ENCODE peak calls at places on chromosome 7, in four cellular contexts. U is GM12878, F is HepG2, W is K562. O is an unnamed sample.

GRCh38 chr7:76050545-76050944 is 2.6 kb downstream of the MDH2 start:
- DNase-seq in U (no peak), F (no peak), W (peak), O (no peak)

GRCh38 chr7:40455485-40455884 is 320.7 kb downstream of the SUGCT start:
- DNase-seq in U (no peak), F (peak), W (no peak), O (no peak)

GRCh38 chr7:43083091-43083490 is 29.4 kb upstream of the HECW1 start:
- DNase-seq in U (no peak), F (no peak), W (no peak), O (no peak)

GRCh38 chr7:14507617-14508016 is 394.9 kb downstream of the DGKB start:
- DNase-seq in U (no peak), F (no peak), W (no peak), O (no peak)

GRCh38 chr7:95859434-95859833 is 87.1 kb downstream of the DYNC1I1 start:
- DNase-seq in U (no peak), F (no peak), W (no peak), O (peak)

GRCh38 chr7:30697716-30698460 is 15.6 kb upstream of the CRHR2 start:
- DNase-seq in U (no peak), F (no peak), W (no peak), O (no peak)

GRCh38 chr7:50656141-50656895 is 91.1 kb upstream of the DDC start:
- DNase-seq in U (no peak), F (no peak), W (no peak), O (no peak)

GRCh38 chr7:51138121-51139085 is 178.2 kb downstream of the COBL start:
- DNase-seq in U (no peak), F (no peak), W (no peak), O (no peak)

DNA sequence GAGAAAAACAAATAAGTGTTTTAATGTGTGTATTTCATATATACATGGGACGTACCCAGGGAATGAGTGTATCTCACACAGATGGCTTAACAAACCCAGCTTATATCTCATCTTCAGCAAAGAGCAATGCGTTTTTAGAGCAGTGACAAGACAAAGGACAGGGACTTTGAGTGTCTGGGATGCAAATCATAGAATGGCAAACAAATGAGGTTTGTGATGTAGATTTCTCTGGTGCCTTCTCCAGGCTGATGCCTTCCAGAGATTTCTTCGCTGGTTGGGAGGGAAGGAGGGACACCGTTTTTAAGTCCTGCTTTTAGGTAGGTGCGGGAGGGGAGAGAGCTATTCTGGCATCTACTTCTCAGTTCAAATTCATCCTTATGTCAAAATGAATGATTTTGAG is 16.6 kb downstream of the LANCL2 start:
- DNase-seq in U (no peak), F (no peak), W (no peak), O (no peak)
- TF ChIP-seq SP1 in U (no peak), F (no peak), W (no peak), O (no peak)

GRCh38 chr7:100132697-100133137 is 6.0 kb downstream of the MBLAC1 start:
- DNase-seq in U (no peak), F (peak), W (peak), O (peak)
- TF ChIP-seq CBFB in U (no peak), F (no peak), W (no peak), O (no peak)

DNA sequence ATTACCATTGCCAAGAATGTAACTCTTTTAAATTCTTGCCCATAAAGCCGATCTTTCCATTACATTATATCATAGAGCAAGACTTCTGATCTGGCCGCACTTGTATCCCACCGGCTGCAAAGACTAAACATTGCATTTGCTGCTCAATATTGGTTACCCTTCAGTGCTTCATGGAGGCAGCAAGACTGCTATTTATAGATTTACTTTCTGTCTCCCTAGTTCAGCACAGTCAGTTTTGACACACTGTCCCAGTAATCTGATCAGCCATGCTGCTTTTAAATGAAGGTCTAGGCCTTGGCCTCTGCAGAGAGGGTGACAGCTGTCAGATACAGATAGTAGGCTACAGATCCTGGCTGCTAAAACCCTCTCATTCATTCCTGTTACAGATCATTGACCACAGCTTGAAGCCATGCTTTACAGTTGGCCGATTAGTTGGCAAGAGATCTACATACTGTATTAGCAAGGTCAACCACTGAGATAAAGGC is 562.6 kb upstream of the GALNT17 start:
- DNase-seq in U (peak), F (no peak), W (peak), O (no peak)
- TF ChIP-seq ESRRA in U (no peak), F (no peak), W (peak), O (no peak)

GRCh38 chr7:150999001-150999400 is 8.2 kb downstream of the NOS3 start:
- DNase-seq in U (no peak), F (no peak), W (no peak), O (no peak)
- TF ChIP-seq SP1 in U (no peak), F (no peak), W (no peak), O (no peak)

GRCh38 chr7:70700055-70700934 is 431.6 kb upstream of the GALNT17 start:
- DNase-seq in U (no peak), F (no peak), W (no peak), O (no peak)
- TF ChIP-seq CBFB in U (no peak), F (no peak), W (no peak), O (no peak)

DNA sequence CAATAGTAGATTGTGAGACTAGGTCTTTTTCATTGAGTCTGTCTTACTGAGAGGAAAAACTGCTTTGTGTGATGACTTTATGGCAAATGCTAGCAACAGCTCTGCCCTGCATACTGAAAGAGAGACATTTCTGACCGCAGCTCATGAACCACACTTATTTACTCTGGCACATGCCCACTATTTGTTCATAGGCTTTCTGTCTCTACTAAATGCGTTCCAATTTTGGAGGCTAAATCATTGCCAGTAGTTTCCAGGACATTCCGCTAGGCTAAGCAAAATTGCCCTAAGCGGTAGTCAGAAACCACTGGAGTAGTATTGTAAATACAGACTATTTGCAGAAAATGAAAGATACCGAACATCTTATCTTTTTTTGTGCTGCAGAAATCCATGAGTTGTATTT is 55.6 kb upstream of the DLX6 start:
- DNase-seq in U (no peak), F (peak), W (no peak), O (no peak)
- TF ChIP-seq ESRRA in U (no peak), F (no peak), W (no peak), O (no peak)